ENCODE peak calls at places on chromosomes 1 and 21, in seven cellular contexts. W is stimulated activated CD4-positive, alpha-beta T cell treated with anti-CD3 and anti-CD28 coated beads, Interleukin-1b, Interleukin-23, amount 100 ng/mL, for 4 hours; N is BE2C; I is tibial artery; O is activated gamma-delta T cell treated with Interleukin-2 at 50 U/mL for 16 hours; S is effector memory CD8-positive, alpha-beta T cell; D is choroid plexus epithelial cell. M is an unnamed sample.

GRCh38 chr1:109454497-109455133 is 11.7 kb upstream of the SYPL2 start:
- DNase-seq in D (no peak), N (no peak), O (no peak), S (no peak), I (no peak), W (no peak), M (no peak)

GRCh38 chr1:204493145-204493881 is 1.3 kb downstream of the PIK3C2B start:
- DNase-seq in W (no peak), I (peak; percentile 71), S (no peak), N (peak; percentile 41), D (peak; percentile 60), O (no peak), M (peak; percentile 88)

GRCh38 chr1:204065174-204065985 is 7.5 kb upstream of the SOX13 start:
- DNase-seq in I (no peak), O (no peak), N (no peak), W (no peak), S (no peak), D (peak; percentile 23), M (peak; percentile 63)

GRCh38 chr1:241701483-241702290 is 49.6 kb downstream of the WDR64 start:
- DNase-seq in N (no peak), O (no peak), S (no peak), I (no peak), W (no peak), D (no peak), M (no peak)

GRCh38 chr1:85328713-85329376 is 52.4 kb upstream of the BCL10 start:
- DNase-seq in W (no peak), N (no peak), D (peak; percentile 98), I (no peak), S (no peak), O (no peak), M (peak; percentile 99)

GRCh38 chr1:59761440-59761839 is 53.3 kb upstream of the HOOK1 start:
- DNase-seq in S (no peak), O (no peak), I (no peak), N (no peak), D (no peak), W (no peak), M (no peak)

GRCh38 chr1:233543338-233544255 is 70.3 kb upstream of the KCNK1 start:
- DNase-seq in N (peak; percentile 14), O (no peak), W (no peak), S (no peak), D (peak; percentile 9), I (no peak), M (peak; percentile 58)

GRCh38 chr21:44199448-44199847 is 41.3 kb downstream of the ICOSLG start:
- DNase-seq in N (peak; percentile 2), W (no peak), I (no peak), D (no peak), S (no peak), O (no peak), M (no peak)

GRCh38 chr1:44416408-44416807 is 11.4 kb downstream of the RNF220 start:
- DNase-seq in S (no peak), D (no peak), N (no peak), I (no peak), O (no peak), W (no peak), M (no peak)

GRCh38 chr1:17696417-17697301 is 58.5 kb upstream of the ACTL8 start:
- DNase-seq in O (no peak), I (no peak), D (peak; percentile 87), S (no peak), N (no peak), W (no peak), M (peak; percentile 88)

GRCh38 chr1:181126871-181127587 is 38.5 kb downstream of the IER5 start:
- DNase-seq in W (no peak), N (peak; percentile 52), S (no peak), D (peak; percentile 76), O (no peak), I (no peak), M (no peak)

GRCh38 chr1:53878492-53879105 is 11.0 kb downstream of the YIPF1 start:
- DNase-seq in I (no peak), O (no peak), D (peak; percentile 82), N (no peak), S (no peak), W (no peak), M (peak; percentile 76)

GRCh38 chr21:45051580-45052434 is 22.6 kb upstream of the ADARB1 start:
- DNase-seq in O (no peak), I (peak; percentile 57), N (no peak), S (no peak), W (no peak), D (no peak), M (no peak)

GRCh38 chr1:154329551-154330131 is 4.3 kb downstream of the ATP8B2 start:
- DNase-seq in N (peak; percentile 28), D (no peak), S (no peak), I (no peak), W (no peak), O (no peak), M (no peak)

GRCh38 chr1:224828691-224829090 is 100.8 kb upstream of the DNAH14 start:
- DNase-seq in D (no peak), I (no peak), W (no peak), O (no peak), S (no peak), N (no peak), M (peak; percentile 15)

GRCh38 chr1:84291882-84292655 is 9.4 kb upstream of the SAMD13 start:
- DNase-seq in N (no peak), W (no peak), O (no peak), D (no peak), I (no peak), S (no peak), M (no peak)

GRCh38 chr1:28127617-28128257 is 39.3 kb upstream of the EYA3 start:
- DNase-seq in O (no peak), N (no peak), D (no peak), W (no peak), I (no peak), S (no peak), M (no peak)